ENCODE peak calls at places on chromosomes 4 and X, in four cellular contexts. S is lower lobe of right lung, X is left lung, M is Panc1. R is an unnamed sample.

GRCh38 chrX:25503826-25504225 is 488.1 kb upstream of the ARX start:
- DNase-seq in S (no peak), X (no peak), M (no peak), R (no peak)

GRCh38 chr4:87128006-87128705 is 92.3 kb downstream of the KLHL8 start:
- DNase-seq in S (no peak), X (no peak), M (no peak), R (no peak)

GRCh38 chr4:139619644-139620043 is 46.0 kb upstream of the MGST2 start:
- DNase-seq in S (no peak), X (no peak), M (no peak), R (no peak)

GRCh38 chr4:33930497-33930896 is 2313.8 kb downstream of the ARAP2 start:
- DNase-seq in S (no peak), X (no peak), M (no peak), R (no peak)

GRCh38 chrX:153970398-153971123 is 1.1 kb downstream of the HCFC1 start:
- DNase-seq in S (no peak), X (no peak), M (no peak), R (no peak)

GRCh38 chr4:55993994-55994657 is 45.4 kb downstream of the CEP135 start:
- DNase-seq in S (no peak), X (no peak), M (no peak), R (no peak)

GRCh38 chrX:63561425-63561824 is 210.3 kb upstream of the SPIN4 start:
- DNase-seq in S (no peak), X (no peak), M (no peak), R (no peak)

GRCh38 chr4:139523076-139523475 is 32.9 kb downstream of the SETD7 start:
- DNase-seq in S (no peak), X (no peak), M (no peak), R (no peak)

GRCh38 chr4:4575284-4576211 is 33.7 kb upstream of the STX18 start:
- DNase-seq in S (peak; percentile 84), X (peak; percentile 91), M (no peak), R (no peak)

GRCh38 chr4:83362492-83363329 is 28.1 kb upstream of the HPSE start:
- DNase-seq in S (no peak), X (no peak), M (no peak), R (peak; percentile 29)

GRCh38 chrX:105150557-105150956 is 69.9 kb downstream of the TEX13A start:
- DNase-seq in S (no peak), X (no peak), M (no peak), R (no peak)

GRCh38 chr4:179307297-179308136 is 1865.3 kb upstream of the AGA start:
- DNase-seq in S (no peak), X (no peak), M (peak; percentile 20), R (no peak)

GRCh38 chr4:8346838-8347605 is 77.5 kb downstream of the HTRA3 start:
- DNase-seq in S (no peak), X (peak; percentile 52), M (no peak), R (no peak)

GRCh38 chr4:165052627-165053026 is 1.0 kb upstream of the TRIM75 start:
- DNase-seq in S (no peak), X (no peak), M (no peak), R (no peak)

GRCh38 chr4:70196855-70197254 is 1.3 kb downstream of the ODAM start:
- DNase-seq in S (no peak), X (no peak), M (no peak), R (no peak)

GRCh38 chrX:44253573-44253942 is 89.9 kb downstream of the EFHC2 start:
- DNase-seq in S (no peak), X (no peak), M (no peak), R (no peak)

GRCh38 chr4:189396435-189396834 is 544.2 kb upstream of the FRG1 start:
- DNase-seq in S (no peak), X (peak; percentile 45), M (no peak), R (no peak)

GRCh38 chr4:38139187-38139586 is 179.0 kb downstream of the PTTG2 start:
- DNase-seq in S (no peak), X (no peak), M (no peak), R (no peak)

GRCh38 chrX:80817002-80817401 is 7.3 kb upstream of the BRWD3 start:
- DNase-seq in S (no peak), X (no peak), M (no peak), R (no peak)

GRCh38 chr4:2893772-2894171 is 50.1 kb downstream of the ADD1 start:
- DNase-seq in S (no peak), X (no peak), M (no peak), R (no peak)

GRCh38 chrX:13732246-13733067 is 2.0 kb downstream of the TRAPPC2 start:
- DNase-seq in S (no peak), X (no peak), M (no peak), R (no peak)

GRCh38 chr4:658681-659667 is 15.1 kb downstream of the ATP5ME start:
- DNase-seq in S (peak; percentile 39), X (peak; percentile 74), M (no peak), R (no peak)

GRCh38 chrX:42948723-42949122 is 170.8 kb upstream of the PPP1R2C start:
- DNase-seq in S (no peak), X (no peak), M (no peak), R (no peak)

GRCh38 chrX:94424456-94424855 is 750.5 kb downstream of the FAM133A start:
- DNase-seq in S (no peak), X (no peak), M (no peak), R (no peak)

GRCh38 chrX:31038585-31039326 is 33.1 kb downstream of the FTHL17 start:
- DNase-seq in S (no peak), X (no peak), M (no peak), R (peak; percentile 4)

GRCh38 chr4:41428205-41428940 is 109.6 kb upstream of the LIMCH1 start:
- DNase-seq in S (no peak), X (no peak), M (no peak), R (no peak)

GRCh38 chr4:67522851-67523671 is 22.2 kb downstream of the CENPC start:
- DNase-seq in S (no peak), X (no peak), M (no peak), R (no peak)

DNA sequence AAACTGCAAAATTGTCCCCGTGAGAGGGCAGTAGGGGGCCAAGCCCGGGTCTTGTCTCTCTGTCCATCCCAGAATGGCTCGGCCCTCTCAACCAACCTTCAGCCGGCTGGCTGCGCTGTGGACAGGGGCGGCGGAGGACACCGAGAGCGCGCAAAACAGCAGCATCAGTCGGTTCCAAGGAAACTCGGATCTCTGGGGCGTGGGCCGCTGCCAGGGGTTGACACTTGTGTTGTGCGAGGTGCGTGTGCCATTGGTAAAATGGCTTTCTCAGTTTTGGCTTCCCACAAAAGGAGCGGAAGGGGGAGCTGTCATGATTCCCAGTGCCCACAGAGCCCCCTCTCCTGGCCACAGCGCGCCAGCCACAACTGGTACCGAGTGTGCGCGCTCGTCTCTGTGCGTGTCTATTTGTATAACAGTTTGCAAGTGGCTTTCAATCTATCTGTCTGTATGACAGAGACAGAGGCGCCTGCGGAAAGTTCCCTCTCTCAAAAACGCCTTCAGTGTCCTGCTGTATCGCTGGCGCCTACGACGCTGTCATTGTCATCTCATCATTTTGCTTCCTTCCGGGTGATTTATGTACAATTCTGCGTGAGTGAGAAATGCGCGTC is 1.9 kb downstream of the DKK2 start:
- DNase-seq in S (no peak), X (peak; percentile 60), M (no peak), R (no peak)
- TF ChIP-seq CTCF in S (no peak), X (no peak), M (peak; percentile 49), R (peak; percentile 66)

DNA sequence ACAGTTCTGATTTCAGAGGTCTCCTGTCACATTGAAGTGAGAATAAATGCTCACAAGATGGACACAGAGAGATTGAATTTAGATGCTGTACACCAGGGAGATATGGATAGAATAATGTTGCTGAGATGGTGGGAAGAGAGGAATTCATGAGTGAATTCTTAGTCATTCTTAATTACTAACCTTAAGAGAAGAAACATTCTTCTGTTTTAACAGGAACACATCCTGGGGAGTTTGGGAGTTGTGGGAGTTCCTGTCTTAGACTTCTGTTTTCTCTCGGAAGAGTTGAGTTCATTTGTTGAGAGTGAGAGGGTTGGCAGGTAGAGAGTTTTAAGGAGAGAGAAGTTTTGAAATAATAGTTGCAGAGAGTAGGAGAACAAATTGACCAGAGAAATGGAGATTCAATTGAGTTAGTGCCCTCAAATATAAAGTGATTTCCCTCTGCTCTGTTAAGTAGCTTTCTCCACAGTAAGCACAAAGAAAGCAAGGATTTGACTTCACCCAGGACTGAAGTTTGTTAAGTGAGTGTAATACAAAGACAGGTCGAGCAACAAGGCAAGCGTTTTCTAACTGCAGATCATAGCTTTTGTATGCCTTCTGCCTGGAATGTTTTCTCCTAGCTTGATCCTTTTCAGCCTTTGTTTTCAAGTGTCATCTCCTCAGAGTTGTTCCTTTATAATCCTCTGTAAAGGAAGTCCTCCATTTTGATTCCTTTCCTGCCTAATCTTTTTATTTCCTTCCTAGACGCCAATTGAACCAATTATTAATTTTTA is 205.9 kb downstream of the RAPGEF2 start:
- DNase-seq in S (no peak), X (no peak), M (no peak), R (no peak)
- H3K4me3 ChIP-seq in S (no peak overlapping the region), X (no peak overlapping the region), M (no peak overlapping the region), R (no peak overlapping the region)

GRCh38 chr4:150002561-150002960 is 75.7 kb upstream of the DCLK2 start:
- DNase-seq in S (no peak), X (no peak), M (no peak), R (no peak)

GRCh38 chr4:149997881-149998421 is 80.3 kb upstream of the DCLK2 start:
- DNase-seq in S (no peak), X (no peak), M (peak; percentile 58), R (no peak)

GRCh38 chr4:150001815-150002214 is 76.4 kb upstream of the DCLK2 start:
- DNase-seq in S (no peak), X (no peak), M (no peak), R (no peak)

GRCh38 chr4:149995134-149995756 is 83.0 kb upstream of the DCLK2 start:
- DNase-seq in S (no peak), X (no peak), M (no peak), R (no peak)

GRCh38 chr4:149999485-150000074 is 78.7 kb upstream of the DCLK2 start:
- DNase-seq in S (no peak), X (no peak), M (no peak), R (peak; percentile 59)
- TF ChIP-seq CTCF in S (peak; percentile 65), X (peak; percentile 11), M (peak; percentile 84), R (peak; percentile 73)

GRCh38 chr4:11428701-11429571 is at the start of gene HS3ST1:
- DNase-seq in S (peak; percentile 87), X (peak; percentile 93), M (peak; percentile 39), R (no peak)

GRCh38 chr4:11427201-11427996 is 1.3 kb downstream of the HS3ST1 start:
- DNase-seq in S (no peak), X (peak; percentile 76), M (no peak), R (no peak)

GRCh38 chr4:11428161-11428700 is 463 bp downstream of the HS3ST1 start:
- DNase-seq in S (no peak), X (peak; percentile 61), M (no peak), R (no peak)

GRCh38 chr4:11426716-11427115 is 2.0 kb downstream of the HS3ST1 start:
- DNase-seq in S (no peak), X (no peak), M (no peak), R (no peak)

GRCh38 chr4:11429646-11430045 is 952 bp upstream of the HS3ST1 start:
- DNase-seq in S (no peak), X (no peak), M (no peak), R (no peak)
- H3K4me3 ChIP-seq in S (peak overlapping the region; percentile 67), X (peak overlapping the region; percentile 58), M (peak overlapping the region; percentile 82), R (no peak overlapping the region)

DNA sequence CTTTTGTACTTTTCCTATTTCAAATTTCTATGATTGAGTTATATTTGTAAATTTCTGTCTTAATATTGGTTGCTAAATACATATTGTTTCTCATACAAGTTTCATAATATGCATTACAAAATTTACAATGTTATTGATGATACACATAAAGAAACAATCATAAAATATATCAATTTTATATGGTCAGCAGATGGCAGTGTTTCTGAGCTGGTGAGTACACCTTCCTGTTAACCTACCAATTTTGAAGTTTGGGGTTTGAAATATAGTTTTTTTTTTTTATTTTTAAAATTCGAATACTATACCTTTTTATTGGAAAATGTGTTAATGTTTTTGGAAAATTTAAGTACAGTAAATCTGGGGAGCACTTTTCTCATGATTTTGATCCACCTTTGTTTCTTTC is 1953.1 kb upstream of the ADGRL3 start:
- DNase-seq in S (no peak), X (no peak), M (no peak), R (no peak)
- TF ChIP-seq CTCF in S (peak; percentile 9), X (no peak), M (no peak), R (no peak)